ENCODE peak calls at places on chromosomes 16 and 17, in nine cellular contexts. I is cortex of kidney, S is T-helper 1 cell, W is EH, X is nucleus accumbens, P is AG20443, K is MCF 10A, N is hepatocyte, A is lower lobe of right lung. V is an unnamed sample.

GRCh38 chr16:69367980-69368379 is 16.4 kb upstream of the TMED6 start:
- DNase-seq in I (no peak), S (no peak), W (no peak), X (no peak), P (no peak), K (no peak), N (peak; percentile 13), A (no peak), V (no peak)

GRCh38 chr17:2954898-2955445 is 108.4 kb downstream of the OR1D5 start:
- DNase-seq in I (no peak), S (peak; percentile 22), W (peak; percentile 98), X (no peak), P (peak; percentile 72), K (peak; percentile 94), N (no peak), A (no peak), V (no peak)

GRCh38 chr17:14245002-14245401 is 8.3 kb upstream of the CDRT15 start:
- DNase-seq in I (no peak), S (no peak), W (no peak), X (no peak), P (no peak), K (peak; percentile 3), N (no peak), A (no peak), V (no peak)

GRCh38 chr17:60351012-60351695 is 40.8 kb downstream of the USP32 start:
- DNase-seq in I (no peak), S (no peak), W (no peak), X (no peak), P (no peak), K (no peak), N (no peak), A (no peak), V (no peak)

GRCh38 chr17:42553161-42553818 is 567 bp downstream of the HSD17B1 start:
- DNase-seq in I (no peak), S (no peak), W (no peak), X (no peak), P (no peak), K (peak; percentile 60), N (no peak), A (no peak), V (no peak)

GRCh38 chr16:77169650-77170236 is 21.2 kb upstream of the MON1B start:
- DNase-seq in I (no peak), S (peak; percentile 37), W (peak; percentile 25), X (peak; percentile 13), P (peak; percentile 22), K (peak; percentile 74), N (peak; percentile 80), A (no peak), V (no peak)

GRCh38 chr16:20364051-20364450 is 11.5 kb upstream of the UMOD start:
- DNase-seq in I (no peak), S (no peak), W (no peak), X (no peak), P (no peak), K (no peak), N (no peak), A (no peak), V (no peak)

GRCh38 chr16:5500526-5500925 is 402.9 kb upstream of the EEF2KMT start:
- DNase-seq in I (no peak), S (no peak), W (no peak), X (no peak), P (no peak), K (no peak), N (no peak), A (no peak), V (no peak)

GRCh38 chr16:78596348-78596995 is 497.0 kb downstream of the WWOX start:
- DNase-seq in I (no peak), S (no peak), W (no peak), X (no peak), P (no peak), K (no peak), N (no peak), A (no peak), V (no peak)

GRCh38 chr17:31678431-31678830 is 180.6 kb downstream of the COPRS start:
- DNase-seq in I (no peak), S (no peak), W (peak; percentile 72), X (no peak), P (peak; percentile 49), K (peak; percentile 83), N (no peak), A (no peak), V (no peak)

GRCh38 chr17:44795928-44796327 is 34.2 kb downstream of the GJC1 start:
- DNase-seq in I (no peak), S (no peak), W (no peak), X (no peak), P (no peak), K (no peak), N (no peak), A (no peak), V (no peak)

GRCh38 chr17:29037739-29038465 is 5.0 kb upstream of the PIPOX start:
- DNase-seq in I (no peak), S (no peak), W (no peak), X (peak; percentile 31), P (no peak), K (no peak), N (no peak), A (no peak), V (no peak)

GRCh38 chr17:45791935-45792334 is 7.8 kb downstream of the CRHR1 start:
- DNase-seq in I (no peak), S (no peak), W (no peak), X (no peak), P (no peak), K (peak; percentile 51), N (no peak), A (no peak), V (no peak)

GRCh38 chr16:69847643-69848042 is 85.5 kb downstream of the WWP2 start:
- DNase-seq in I (no peak), S (no peak), W (no peak), X (no peak), P (no peak), K (no peak), N (no peak), A (no peak), V (no peak)

GRCh38 chr17:72913315-72913714 is 179.2 kb downstream of the SLC39A11 start:
- DNase-seq in I (no peak), S (no peak), W (peak; percentile 7), X (no peak), P (no peak), K (no peak), N (no peak), A (no peak), V (no peak)

V was measured in central memory CD4-positive, alpha-beta T cell.